ENCODE peak calls at places on chromosome 9, in six cellular contexts. R is ascending aorta, X is coronary artery, S is colonic mucosa, W is upper lobe of left lung, V is AG04450. U is an unnamed sample.

GRCh38 chr9:16267336-16268036 is 603.0 kb downstream of the BNC2 start:
- DNase-seq in R (no peak), X (no peak), S (peak), W (peak), V (no peak), U (peak)

GRCh38 chr9:97038909-97039781 is at the start of gene CTSV:
- DNase-seq in R (peak), X (peak), S (peak), W (peak), V (peak), U (peak)

GRCh38 chr9:21993893-21994525 is at the start of gene CDKN2A:
- DNase-seq in R (no peak), X (no peak), S (peak), W (peak), V (no peak), U (peak)

GRCh38 chr9:114958021-114958846 is 27.8 kb upstream of the TNFSF8 start:
- DNase-seq in R (peak), X (peak), S (peak), W (peak), V (no peak), U (no peak)

GRCh38 chr9:121556580-121556979 is 56.9 kb upstream of the GGTA1 start:
- DNase-seq in R (peak), X (peak), S (peak), W (peak), V (peak), U (peak)

GRCh38 chr9:70829591-70830265 is 291.7 kb downstream of the TRPM3 start:
- DNase-seq in R (no peak), X (no peak), S (no peak), W (no peak), V (no peak), U (no peak)

GRCh38 chr9:114037249-114037648 is 40.9 kb downstream of the AMBP start:
- DNase-seq in R (no peak), X (peak), S (no peak), W (peak), V (no peak), U (no peak)

GRCh38 chr9:26243298-26243697 is 565.1 kb upstream of the TUSC1 start:
- DNase-seq in R (no peak), X (no peak), S (no peak), W (no peak), V (no peak), U (no peak)

GRCh38 chr9:125521462-125522327 is 185.3 kb downstream of the MAPKAP1 start:
- DNase-seq in R (no peak), X (no peak), S (no peak), W (no peak), V (peak), U (no peak)

GRCh38 chr9:76873821-76874220 is 32.1 kb downstream of the PRUNE2 start:
- DNase-seq in R (no peak), X (no peak), S (no peak), W (no peak), V (no peak), U (no peak)

GRCh38 chr9:76456202-76456926 is 2.6 kb upstream of the GCNT1 start:
- DNase-seq in R (no peak), X (no peak), S (peak), W (no peak), V (peak), U (peak)

GRCh38 chr9:92151691-92152393 is 36.6 kb upstream of the SPTLC1 start:
- DNase-seq in R (no peak), X (no peak), S (no peak), W (peak), V (peak), U (peak)

GRCh38 chr9:15509931-15510788 is 610 bp downstream of the PSIP1 start:
- DNase-seq in R (no peak), X (no peak), S (peak), W (peak), V (no peak), U (no peak)

GRCh38 chr9:134983506-134984371 is 66.0 kb upstream of the FCN1 start:
- DNase-seq in R (no peak), X (no peak), S (no peak), W (peak), V (no peak), U (no peak)

GRCh38 chr9:134984372-134985240 is 66.9 kb upstream of the FCN1 start:
- DNase-seq in R (no peak), X (no peak), S (no peak), W (peak), V (no peak), U (no peak)

GRCh38 chr9:134981829-134982228 is 64.1 kb upstream of the FCN1 start:
- DNase-seq in R (no peak), X (no peak), S (no peak), W (peak), V (no peak), U (no peak)

GRCh38 chr9:134982311-134982710 is 64.6 kb upstream of the FCN1 start:
- DNase-seq in R (no peak), X (no peak), S (no peak), W (peak), V (no peak), U (no peak)

GRCh38 chr9:134983094-134983493 is 65.4 kb upstream of the FCN1 start:
- DNase-seq in R (no peak), X (no peak), S (no peak), W (peak), V (no peak), U (no peak)
- TF ChIP-seq CTCF in R (no peak), X (no peak), S (no peak), W (peak), V (peak), U (peak)

GRCh38 chr9:109403116-109403515 is 82.3 kb upstream of the EPB41L4B start:
- DNase-seq in R (no peak), X (no peak), S (no peak), W (no peak), V (no peak), U (no peak)

GRCh38 chr9:109399258-109399767 is 78.5 kb upstream of the EPB41L4B start:
- DNase-seq in R (no peak), X (no peak), S (no peak), W (no peak), V (no peak), U (no peak)

GRCh38 chr9:109403766-109404320 is 83.0 kb upstream of the EPB41L4B start:
- DNase-seq in R (no peak), X (no peak), S (no peak), W (no peak), V (no peak), U (no peak)

GRCh38 chr9:109401169-109401989 is 80.5 kb upstream of the EPB41L4B start:
- DNase-seq in R (no peak), X (peak), S (peak), W (peak), V (no peak), U (peak)

GRCh38 chr9:109401990-109402318 is 81.1 kb upstream of the EPB41L4B start:
- DNase-seq in R (no peak), X (peak), S (no peak), W (no peak), V (no peak), U (no peak)
- TF ChIP-seq CTCF in R (no peak), X (no peak), S (no peak), W (no peak), V (no peak), U (no peak)

GRCh38 chr9:120235081-120235480 is 344.9 kb downstream of the CDK5RAP2 start:
- DNase-seq in R (no peak), X (no peak), S (no peak), W (no peak), V (no peak), U (no peak)
- TF ChIP-seq CTCF in R (no peak), X (no peak), S (no peak), W (no peak), V (no peak), U (no peak)

DNA sequence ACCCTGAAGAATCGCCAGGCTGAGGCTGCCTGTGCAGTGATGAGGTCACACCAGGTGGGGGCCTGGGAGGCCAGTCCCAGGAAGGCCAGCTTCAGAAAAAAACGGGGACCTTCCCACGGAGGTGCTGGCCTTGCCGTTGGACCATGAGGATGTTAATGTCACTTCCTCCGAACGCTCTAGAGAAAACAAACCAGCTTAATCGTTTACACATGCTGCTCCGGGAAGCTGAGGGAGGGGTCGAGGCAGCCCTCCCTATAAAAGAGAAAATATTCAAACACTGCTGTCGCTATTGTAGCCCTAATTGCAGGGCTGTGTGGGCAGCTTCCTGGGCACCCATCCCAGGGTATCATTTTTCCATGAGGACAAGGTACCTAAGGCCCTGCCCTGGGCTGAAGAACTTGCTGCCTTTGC is 27.0 kb downstream of the PTGES start:
- DNase-seq in R (no peak), X (no peak), S (no peak), W (no peak), V (no peak), U (no peak)
- TF ChIP-seq CTCF in R (no peak), X (no peak), S (no peak), W (no peak), V (no peak), U (no peak)

GRCh38 chr9:80665479-80665878 is 1023.9 kb downstream of the TLE1 start:
- DNase-seq in R (no peak), X (no peak), S (no peak), W (no peak), V (no peak), U (no peak)

DNA sequence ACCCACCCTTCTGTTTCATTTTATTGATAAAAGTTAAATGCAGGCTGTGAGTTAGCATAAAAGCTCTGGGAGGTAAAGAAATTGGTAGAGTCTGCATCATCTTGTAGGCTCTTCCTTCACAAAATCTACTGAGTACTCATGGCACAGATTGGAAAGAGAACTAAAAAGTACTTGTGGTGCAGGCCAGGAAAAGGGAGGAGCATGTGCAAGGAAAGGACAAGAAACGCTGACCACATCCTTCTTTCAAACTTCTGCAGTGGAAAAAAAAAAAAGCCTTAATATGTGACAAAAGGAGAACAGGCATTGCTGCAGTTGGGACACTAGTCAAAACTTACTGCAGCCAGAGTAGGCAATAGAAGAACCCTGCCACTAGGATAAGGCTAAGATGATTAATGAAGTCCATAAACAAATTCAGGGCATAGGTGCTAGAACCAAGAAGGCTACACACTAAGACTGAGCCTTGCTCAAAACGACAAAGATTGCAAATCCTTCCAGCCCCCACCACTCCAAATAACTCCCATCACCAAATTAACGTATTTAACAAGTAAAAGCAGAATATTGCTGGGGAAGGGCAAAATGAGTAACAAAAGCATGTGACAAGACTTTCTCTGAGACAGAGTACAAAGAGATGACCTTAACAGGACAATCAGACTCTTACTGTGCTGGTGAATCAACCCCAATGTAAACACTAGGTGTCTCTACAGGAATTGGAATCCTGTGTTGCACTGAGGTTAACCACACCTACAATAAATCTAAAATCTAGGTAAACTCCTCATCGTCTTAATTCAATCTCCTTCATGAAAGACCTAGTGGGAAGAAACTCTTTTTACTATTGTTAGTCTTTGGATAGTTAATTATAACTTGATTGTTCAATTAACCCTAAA is 1024.8 kb downstream of the TLE1 start:
- DNase-seq in R (no peak), X (no peak), S (no peak), W (no peak), V (no peak), U (peak)
- TF ChIP-seq CTCF in R (no peak), X (no peak), S (no peak), W (no peak), V (no peak), U (peak)